ENCODE peak calls at places on chromosomes 7 and 10, in five cellular contexts. One of them, this sample, is unnamed.

GRCh38 chr7:151459726-151460473 is 20.0 kb upstream of the CRYGN start:
- DNase-seq in psoas muscle: peak
- DNase-seq in mammary epithelial cell: peak
- DNase-seq in neural crest cell: peak
- DNase-seq in A673: peak
- DNase-seq in this sample: peak

GRCh38 chr10:4740471-4740870 is 85.5 kb upstream of the AKR1E2 start:
- DNase-seq in psoas muscle: no peak
- DNase-seq in mammary epithelial cell: no peak
- DNase-seq in neural crest cell: no peak
- DNase-seq in A673: no peak
- DNase-seq in this sample: no peak

GRCh38 chr10:77159538-77160110 is 478.0 kb downstream of the KCNMA1 start:
- DNase-seq in psoas muscle: no peak
- DNase-seq in mammary epithelial cell: peak
- DNase-seq in neural crest cell: no peak
- DNase-seq in A673: no peak
- DNase-seq in this sample: no peak

GRCh38 chr10:113326160-113327111 is 226.4 kb upstream of the HABP2 start:
- DNase-seq in psoas muscle: peak
- DNase-seq in mammary epithelial cell: peak
- DNase-seq in neural crest cell: no peak
- DNase-seq in A673: peak
- DNase-seq in this sample: no peak

GRCh38 chr10:69004821-69005220 is 16.2 kb downstream of the KIFBP start:
- DNase-seq in psoas muscle: no peak
- DNase-seq in mammary epithelial cell: no peak
- DNase-seq in neural crest cell: no peak
- DNase-seq in A673: peak
- DNase-seq in this sample: no peak

GRCh38 chr10:114401195-114401741 is 3.0 kb downstream of the AFAP1L2 start:
- DNase-seq in psoas muscle: peak
- DNase-seq in mammary epithelial cell: no peak
- DNase-seq in neural crest cell: no peak
- DNase-seq in A673: no peak
- DNase-seq in this sample: no peak

GRCh38 chr10:62413652-62414051 is 39.5 kb downstream of the ZNF365 start:
- DNase-seq in psoas muscle: no peak
- DNase-seq in mammary epithelial cell: no peak
- DNase-seq in neural crest cell: no peak
- DNase-seq in A673: no peak
- DNase-seq in this sample: no peak

GRCh38 chr7:116698930-116699722 is 27.1 kb downstream of the MET start:
- DNase-seq in psoas muscle: no peak
- DNase-seq in mammary epithelial cell: no peak
- DNase-seq in neural crest cell: no peak
- DNase-seq in A673: no peak
- DNase-seq in this sample: no peak

GRCh38 chr7:18087687-18088078 is 60.0 kb upstream of the PRPS1L1 start:
- DNase-seq in psoas muscle: no peak
- DNase-seq in mammary epithelial cell: no peak
- DNase-seq in neural crest cell: no peak
- DNase-seq in A673: no peak
- DNase-seq in this sample: peak

GRCh38 chr7:8443871-8444756 is 10.7 kb downstream of the NXPH1 start:
- DNase-seq in psoas muscle: no peak
- DNase-seq in mammary epithelial cell: no peak
- DNase-seq in neural crest cell: peak
- DNase-seq in A673: no peak
- DNase-seq in this sample: peak

GRCh38 chr10:33653584-33654367 is 319.3 kb upstream of the NRP1 start:
- DNase-seq in psoas muscle: no peak
- DNase-seq in mammary epithelial cell: peak
- DNase-seq in neural crest cell: no peak
- DNase-seq in A673: no peak
- DNase-seq in this sample: no peak

GRCh38 chr10:92693534-92693893 is 3.8 kb downstream of the HHEX start:
- DNase-seq in psoas muscle: no peak
- DNase-seq in mammary epithelial cell: no peak
- DNase-seq in neural crest cell: no peak
- DNase-seq in A673: no peak
- DNase-seq in this sample: no peak

GRCh38 chr10:126161691-126162090 is 226.6 kb downstream of the ADAM12 start:
- DNase-seq in psoas muscle: no peak
- DNase-seq in mammary epithelial cell: no peak
- DNase-seq in neural crest cell: no peak
- DNase-seq in A673: no peak
- DNase-seq in this sample: no peak

GRCh38 chr10:48804740-48805182 is 120.1 kb downstream of the WDFY4 start:
- DNase-seq in psoas muscle: no peak
- DNase-seq in mammary epithelial cell: no peak
- DNase-seq in neural crest cell: no peak
- DNase-seq in A673: peak
- DNase-seq in this sample: no peak

GRCh38 chr10:105258036-105258673 is 617.1 kb downstream of the SORCS3 start:
- DNase-seq in psoas muscle: no peak
- DNase-seq in mammary epithelial cell: no peak
- DNase-seq in neural crest cell: no peak
- DNase-seq in A673: no peak
- DNase-seq in this sample: no peak

GRCh38 chr10:1293147-1293546 is 237.0 kb downstream of the WDR37 start:
- DNase-seq in psoas muscle: no peak
- DNase-seq in mammary epithelial cell: no peak
- DNase-seq in neural crest cell: no peak
- DNase-seq in A673: no peak
- DNase-seq in this sample: no peak

GRCh38 chr7:43379197-43379596 is 203.7 kb upstream of the STK17A start:
- DNase-seq in psoas muscle: no peak
- DNase-seq in mammary epithelial cell: no peak
- DNase-seq in neural crest cell: no peak
- DNase-seq in A673: no peak
- DNase-seq in this sample: no peak
- TF ChIP-seq CTCF in psoas muscle: no peak
- TF ChIP-seq CTCF in mammary epithelial cell: no peak
- TF ChIP-seq CTCF in neural crest cell: no peak
- TF ChIP-seq CTCF in A673: no peak
- TF ChIP-seq CTCF in this sample: no peak

GRCh38 chr7:128443817-128444216 is 11.9 kb upstream of the HILPDA start:
- DNase-seq in psoas muscle: no peak
- DNase-seq in mammary epithelial cell: no peak
- DNase-seq in neural crest cell: no peak
- DNase-seq in A673: no peak
- DNase-seq in this sample: no peak
- TF ChIP-seq CTCF in psoas muscle: no peak
- TF ChIP-seq CTCF in mammary epithelial cell: no peak
- TF ChIP-seq CTCF in neural crest cell: no peak
- TF ChIP-seq CTCF in A673: no peak
- TF ChIP-seq CTCF in this sample: no peak

GRCh38 chr10:73252445-73253225 is at the start of gene MRPS16:
- DNase-seq in psoas muscle: peak
- DNase-seq in mammary epithelial cell: peak
- DNase-seq in neural crest cell: peak
- DNase-seq in A673: peak
- DNase-seq in this sample: peak
- TF ChIP-seq CTCF in psoas muscle: no peak
- TF ChIP-seq CTCF in mammary epithelial cell: no peak
- TF ChIP-seq CTCF in neural crest cell: no peak
- TF ChIP-seq CTCF in A673: no peak
- TF ChIP-seq CTCF in this sample: no peak

GRCh38 chr10:78508955-78509354 is 475.3 kb downstream of the RPS24 start:
- DNase-seq in psoas muscle: no peak
- DNase-seq in mammary epithelial cell: no peak
- DNase-seq in neural crest cell: no peak
- DNase-seq in A673: no peak
- DNase-seq in this sample: no peak

GRCh38 chr10:78513330-78513729 is 479.7 kb downstream of the RPS24 start:
- DNase-seq in psoas muscle: no peak
- DNase-seq in mammary epithelial cell: peak
- DNase-seq in neural crest cell: no peak
- DNase-seq in A673: no peak
- DNase-seq in this sample: no peak

GRCh38 chr10:78512205-78512550 is 478.5 kb downstream of the RPS24 start:
- DNase-seq in psoas muscle: no peak
- DNase-seq in mammary epithelial cell: no peak
- DNase-seq in neural crest cell: no peak
- DNase-seq in A673: no peak
- DNase-seq in this sample: no peak

GRCh38 chr10:78511324-78512204 is 477.9 kb downstream of the RPS24 start:
- DNase-seq in psoas muscle: no peak
- DNase-seq in mammary epithelial cell: no peak
- DNase-seq in neural crest cell: no peak
- DNase-seq in A673: no peak
- DNase-seq in this sample: no peak

DNA sequence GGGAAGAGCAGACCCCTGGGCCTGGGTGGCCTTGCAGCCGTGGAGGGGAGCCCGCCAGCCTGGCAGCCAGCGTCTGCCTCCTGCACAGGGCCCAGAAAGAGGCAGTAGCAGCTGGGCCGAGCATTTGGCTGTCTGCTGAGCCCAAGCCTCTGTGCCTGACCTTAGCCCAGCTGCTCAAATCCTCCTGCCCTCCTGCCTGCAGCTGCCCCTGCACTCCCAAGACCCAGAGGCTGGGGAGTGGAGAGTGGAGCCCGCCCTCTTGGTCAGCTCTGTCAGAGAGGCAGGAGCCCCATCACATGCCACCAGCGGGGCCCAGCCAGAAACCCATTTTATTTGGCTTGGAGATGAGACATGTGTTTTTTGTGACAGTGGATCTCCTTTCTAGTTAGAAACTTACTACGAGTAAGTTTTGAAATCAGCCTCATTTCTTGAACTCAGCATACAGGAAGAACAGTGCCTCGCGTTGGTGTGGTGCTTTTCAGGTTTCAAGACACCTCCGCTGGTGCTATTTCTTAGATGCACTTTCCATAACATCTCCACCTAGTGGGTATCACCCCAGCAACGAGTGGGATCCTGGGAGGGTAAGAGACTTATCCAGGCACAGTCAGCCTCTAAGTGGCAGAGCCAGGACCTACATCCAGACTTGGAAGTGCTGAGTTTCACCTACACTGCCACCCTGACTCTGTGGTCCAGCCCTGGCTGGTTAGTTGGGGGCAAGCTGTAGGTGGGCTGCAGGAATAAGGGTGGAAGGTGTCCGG is 477.1 kb downstream of the RPS24 start:
- DNase-seq in psoas muscle: no peak
- DNase-seq in mammary epithelial cell: no peak
- DNase-seq in neural crest cell: no peak
- DNase-seq in A673: no peak
- DNase-seq in this sample: no peak
- TF ChIP-seq CTCF in psoas muscle: no peak
- TF ChIP-seq CTCF in mammary epithelial cell: no peak
- TF ChIP-seq CTCF in neural crest cell: no peak
- TF ChIP-seq CTCF in A673: no peak
- TF ChIP-seq CTCF in this sample: no peak

GRCh38 chr10:132407846-132408278 is 10.9 kb downstream of the PWWP2B start:
- DNase-seq in psoas muscle: no peak
- DNase-seq in mammary epithelial cell: peak
- DNase-seq in neural crest cell: no peak
- DNase-seq in A673: peak
- DNase-seq in this sample: no peak
- TF ChIP-seq CTCF in psoas muscle: no peak
- TF ChIP-seq CTCF in mammary epithelial cell: peak
- TF ChIP-seq CTCF in neural crest cell: no peak
- TF ChIP-seq CTCF in A673: no peak
- TF ChIP-seq CTCF in this sample: no peak

GRCh38 chr7:142557971-142558582 is 191.2 kb upstream of the PRSS1 start:
- DNase-seq in psoas muscle: no peak
- DNase-seq in mammary epithelial cell: peak
- DNase-seq in neural crest cell: peak
- DNase-seq in A673: peak
- DNase-seq in this sample: peak
- TF ChIP-seq CTCF in psoas muscle: peak
- TF ChIP-seq CTCF in mammary epithelial cell: peak
- TF ChIP-seq CTCF in neural crest cell: peak
- TF ChIP-seq CTCF in A673: peak
- TF ChIP-seq CTCF in this sample: peak

This sample was measured in nephron progenitor cell.